ENCODE peak calls at places on chromosome X, in nine cellular contexts. H is stimulated activated CD4-positive, alpha-beta T cell treated with anti-CD3 and anti-CD28 coated beads, Interleukin-4, amount 100 ng/mL, for 48 hours; U is ELR; O is H4; J is heart left ventricle; Q is activated T-cell treated with anti-CD3 and anti-CD28 coated beads, Interleukin-2, amount 50 U/mL, for 72 hours; S is HT-29; Y is NB4; X is AG08396. R is an unnamed sample.

GRCh38 chrX:124606724-124607123 is 260.4 kb downstream of the SH2D1A start:
- DNase-seq in H (no peak), O (no peak), S (no peak), Q (no peak), J (no peak), Y (no peak), U (no peak), X (no peak), R (no peak)

GRCh38 chrX:121160987-121161386 is 113.6 kb downstream of the GLUD2 start:
- DNase-seq in X (no peak), J (no peak), U (no peak), H (no peak), Q (no peak), O (peak; percentile 8), S (no peak), Y (no peak), R (no peak)

GRCh38 chrX:10326578-10326977 is 169.8 kb downstream of the CLCN4 start:
- DNase-seq in Y (peak; percentile 30), Q (no peak), S (peak; percentile 6), O (peak; percentile 22), J (no peak), U (peak; percentile 39), H (no peak), X (no peak), R (no peak)

GRCh38 chrX:120306640-120307039 is 4.6 kb downstream of the TMEM255A start:
- DNase-seq in U (peak; percentile 24), H (no peak), Q (no peak), J (no peak), O (no peak), S (no peak), X (no peak), Y (peak; percentile 47), R (no peak)

GRCh38 chrX:101931104-101931493 is 728 bp downstream of the ZMAT1 start:
- DNase-seq in U (peak; percentile 11), Q (no peak), J (no peak), X (no peak), S (no peak), O (no peak), Y (no peak), H (no peak), R (no peak)

GRCh38 chrX:121365572-121366161 is 318.3 kb downstream of the GLUD2 start:
- DNase-seq in J (no peak), Y (no peak), Q (no peak), O (no peak), U (no peak), S (peak; percentile 7), X (no peak), H (no peak), R (no peak)

GRCh38 chrX:55839480-55839879 is 121.9 kb downstream of the RRAGB start:
- DNase-seq in J (no peak), S (peak; percentile 31), Y (no peak), U (no peak), X (no peak), H (no peak), O (no peak), Q (no peak), R (no peak)

GRCh38 chrX:153825042-153825441 is 5.3 kb downstream of the PDZD4 start:
- DNase-seq in Y (no peak), Q (no peak), U (no peak), X (peak; percentile 8), J (no peak), O (no peak), S (no peak), H (no peak), R (no peak)

GRCh38 chrX:120301960-120302359 is 9.3 kb downstream of the TMEM255A start:
- DNase-seq in J (no peak), H (no peak), U (no peak), S (no peak), Q (no peak), X (no peak), Y (no peak), O (no peak), R (no peak)

GRCh38 chrX:100263650-100264049 is 146.4 kb downstream of the PCDH19 start:
- DNase-seq in J (no peak), U (no peak), O (peak; percentile 3), S (no peak), Y (no peak), X (no peak), Q (no peak), H (no peak), R (no peak)

GRCh38 chrX:71228063-71228642 is 5.1 kb downstream of the GJB1 start:
- DNase-seq in U (no peak), S (no peak), J (no peak), X (no peak), Q (no peak), Y (no peak), H (no peak), O (no peak), R (no peak)

GRCh38 chrX:24767557-24767956 is 73.8 kb downstream of the POLA1 start:
- DNase-seq in S (no peak), H (no peak), J (no peak), Q (no peak), Y (no peak), O (no peak), X (no peak), U (peak; percentile 18), R (no peak)

GRCh38 chrX:18833071-18833731 is 125.8 kb downstream of the PPEF1 start:
- DNase-seq in Q (no peak), U (no peak), Y (no peak), X (peak; percentile 15), H (no peak), S (no peak), O (no peak), J (peak; percentile 53), R (no peak)

GRCh38 chrX:14865201-14865600 is 7.7 kb downstream of the FANCB start:
- DNase-seq in Y (no peak), Q (no peak), X (peak; percentile 7), J (no peak), O (no peak), S (no peak), U (peak; percentile 8), H (no peak), R (no peak)

GRCh38 chrX:106247162-106247561 is 79.1 kb downstream of the PWWP3B start:
- DNase-seq in X (no peak), H (no peak), Q (no peak), J (no peak), U (no peak), S (no peak), Y (no peak), O (no peak), R (no peak)

GRCh38 chrX:148441387-148441786 is 59.0 kb upstream of the AFF2 start:
- DNase-seq in U (no peak), O (no peak), X (no peak), H (no peak), J (no peak), Q (no peak), Y (no peak), S (no peak), R (no peak)

GRCh38 chrX:35006361-35006760 is 63.8 kb downstream of the FAM47B start:
- DNase-seq in Q (no peak), Y (no peak), U (no peak), O (no peak), S (no peak), H (no peak), X (no peak), J (no peak), R (no peak)

GRCh38 chrX:40166582-40166981 is 68.8 kb upstream of the BCOR start:
- DNase-seq in S (no peak), X (peak; percentile 41), J (no peak), O (no peak), U (no peak), Y (peak; percentile 65), Q (no peak), H (no peak), R (no peak)

GRCh38 chrX:148080593-148080992 is 99.5 kb downstream of the FMR1NB start:
- DNase-seq in Q (no peak), Y (no peak), J (no peak), X (no peak), S (no peak), H (no peak), O (no peak), U (no peak), R (no peak)

GRCh38 chrX:21150208-21150607 is 224.0 kb upstream of the CNKSR2 start:
- DNase-seq in H (no peak), S (no peak), Y (no peak), O (no peak), Q (no peak), U (no peak), X (no peak), J (no peak), R (no peak)

GRCh38 chrX:1481636-1482529 is 29.2 kb upstream of the ASMTL start:
- DNase-seq in S (peak; percentile 37), O (peak; percentile 94), Q (peak; percentile 89), J (peak; percentile 76), X (peak; percentile 57), Y (peak; percentile 94), H (peak; percentile 54), U (peak; percentile 72), R (peak; percentile 95)

GRCh38 chrX:3599787-3600465 is 113.5 kb downstream of the PRKX start:
- DNase-seq in O (no peak), Y (no peak), J (no peak), Q (no peak), X (no peak), H (no peak), S (no peak), U (no peak), R (no peak)

GRCh38 chrX:134929813-134930212 is 61.0 kb upstream of the SMIM10 start:
- DNase-seq in O (no peak), J (no peak), X (no peak), Y (no peak), U (peak; percentile 25), Q (peak; percentile 46), H (no peak), S (no peak), R (peak; percentile 29)

GRCh38 chrX:19334945-19335626 is 8.6 kb upstream of the PDHA1 start:
- DNase-seq in O (peak; percentile 65), Y (peak; percentile 82), Q (peak; percentile 47), U (peak; percentile 56), H (no peak), J (no peak), X (no peak), S (peak; percentile 73), R (peak; percentile 17)

GRCh38 chrX:18252644-18253359 is 32.1 kb upstream of the BEND2 start:
- DNase-seq in Q (no peak), Y (no peak), X (no peak), J (no peak), H (no peak), O (no peak), U (peak; percentile 0), S (no peak), R (no peak)

GRCh38 chrX:145729635-145730034 is 88.0 kb upstream of the SLITRK2 start:
- DNase-seq in S (no peak), Q (no peak), U (no peak), X (peak; percentile 5), J (no peak), Y (no peak), O (peak; percentile 4), H (no peak), R (no peak)

GRCh38 chrX:119399772-119400101 is 601 bp downstream of the SLC25A43 start:
- DNase-seq in J (no peak), S (no peak), H (no peak), O (no peak), U (peak; percentile 38), Y (no peak), X (peak; percentile 77), Q (no peak), R (no peak)

GRCh38 chrX:10612215-10612614 is 8.2 kb downstream of the MID1 start:
- DNase-seq in S (no peak), U (peak; percentile 78), X (no peak), Q (no peak), O (no peak), J (no peak), H (no peak), Y (no peak), R (no peak)

GRCh38 chrX:149950681-149951080 is 12.4 kb upstream of the EOLA2 start:
- DNase-seq in Y (peak; percentile 47), H (no peak), U (peak; percentile 63), X (peak; percentile 43), Q (peak; percentile 6), J (no peak), O (peak; percentile 33), S (peak; percentile 68), R (no peak)

GRCh38 chrX:3493605-3494004 is 147.2 kb upstream of the MXRA5 start:
- DNase-seq in U (no peak), Q (no peak), J (no peak), O (no peak), X (no peak), Y (no peak), H (no peak), S (no peak), R (no peak)

GRCh38 chrX:28552322-28552721 is 34.9 kb upstream of the IL1RAPL1 start:
- DNase-seq in J (no peak), X (no peak), Y (no peak), Q (no peak), S (no peak), H (no peak), O (no peak), U (no peak), R (no peak)